ENCODE peak calls at places on chromosomes 6 and 20, in seven cellular contexts. S is cardiac fibroblast; U is NCI-H524; T is activated naive CD4-positive, alpha-beta T cell treated with anti-CD3 and anti-CD28 coated beads for 36 hours; F is caudate nucleus; K is HEK293T; O is NCI-H1417. B is an unnamed sample.

GRCh38 chr6:85483041-85483700 is 33.3 kb downstream of the NT5E start:
- DNase-seq in S (peak; percentile 82), U (peak; percentile 4), T (peak; percentile 87), F (peak; percentile 9), K (peak; percentile 74), O (peak; percentile 50), B (peak; percentile 44)

GRCh38 chr6:39377530-39377929 is 55.0 kb upstream of the KCNK16 start:
- DNase-seq in S (peak; percentile 80), U (peak; percentile 58), T (peak; percentile 41), F (peak; percentile 36), K (peak; percentile 72), O (peak; percentile 25), B (peak; percentile 75)

GRCh38 chr20:57818418-57818817 is 108.6 kb upstream of the PMEPA1 start:
- DNase-seq in S (no peak), U (no peak), T (no peak), F (no peak), K (no peak), O (no peak), B (no peak)

GRCh38 chr20:57857118-57857517 is 147.3 kb upstream of the PMEPA1 start:
- DNase-seq in S (no peak), U (no peak), T (no peak), F (no peak), K (no peak), O (no peak), B (no peak)

GRCh38 chr6:168699631-168700315 is 258.8 kb downstream of the SMOC2 start:
- DNase-seq in S (no peak), U (no peak), T (no peak), F (no peak), K (no peak), O (peak; percentile 65), B (no peak)

GRCh38 chr6:50116797-50117542 is 67.2 kb upstream of the DEFB112 start:
- DNase-seq in S (no peak), U (no peak), T (no peak), F (no peak), K (no peak), O (no peak), B (no peak)

GRCh38 chr6:133945158-133945557 is 7.9 kb upstream of the TBPL1 start:
- DNase-seq in S (peak; percentile 13), U (no peak), T (no peak), F (no peak), K (no peak), O (no peak), B (no peak)

GRCh38 chr6:25511386-25511785 is 140.6 kb upstream of the SCGN start:
- DNase-seq in S (peak; percentile 60), U (no peak), T (no peak), F (no peak), K (no peak), O (no peak), B (no peak)

GRCh38 chr6:12748815-12749521 is 32.4 kb downstream of the PHACTR1 start:
- DNase-seq in S (no peak), U (peak; percentile 54), T (no peak), F (no peak), K (no peak), O (peak; percentile 84), B (no peak)

GRCh38 chr6:501891-502601 is 110.5 kb downstream of the IRF4 start:
- DNase-seq in S (no peak), U (no peak), T (peak; percentile 85), F (no peak), K (no peak), O (no peak), B (no peak)

GRCh38 chr6:38194282-38194572 is 374.7 kb downstream of the ZFAND3 start:
- DNase-seq in S (no peak), U (no peak), T (no peak), F (no peak), K (no peak), O (no peak), B (no peak)

GRCh38 chr6:57221936-57222683 is at the start of gene RAB23:
- DNase-seq in S (peak; percentile 85), U (peak; percentile 63), T (peak; percentile 74), F (peak; percentile 50), K (peak; percentile 91), O (peak; percentile 89), B (peak; percentile 87)

GRCh38 chr6:119234457-119234856 is 115.1 kb downstream of the MAN1A1 start:
- DNase-seq in S (no peak), U (no peak), T (no peak), F (no peak), K (no peak), O (no peak), B (no peak)

GRCh38 chr20:22248052-22248667 is 336.2 kb downstream of the FOXA2 start:
- DNase-seq in S (peak; percentile 8), U (no peak), T (no peak), F (no peak), K (peak; percentile 17), O (no peak), B (no peak)

GRCh38 chr20:44471481-44471882 is 4.2 kb upstream of the TTPAL start:
- DNase-seq in S (peak; percentile 77), U (no peak), T (no peak), F (no peak), K (no peak), O (no peak), B (no peak)

GRCh38 chr6:69985180-69985579 is 118.8 kb downstream of the COL19A1 start:
- DNase-seq in S (peak; percentile 72), U (no peak), T (no peak), F (no peak), K (no peak), O (no peak), B (no peak)

GRCh38 chr20:25040438-25040831 is 17.5 kb downstream of the ACSS1 start:
- DNase-seq in S (peak; percentile 66), U (no peak), T (no peak), F (no peak), K (no peak), O (no peak), B (no peak)

GRCh38 chr6:73964455-73964854 is 268.5 kb downstream of the CD109 start:
- DNase-seq in S (no peak), U (no peak), T (no peak), F (no peak), K (no peak), O (no peak), B (no peak)

GRCh38 chr6:42498473-42499128 is 46.9 kb upstream of the TRERF1 start:
- DNase-seq in S (no peak), U (no peak), T (no peak), F (no peak), K (no peak), O (no peak), B (no peak)

GRCh38 chr6:1767481-1768246 is 157.9 kb downstream of the FOXC1 start:
- DNase-seq in S (peak; percentile 71), U (no peak), T (no peak), F (no peak), K (no peak), O (no peak), B (no peak)

GRCh38 chr20:43529051-43529450 is 21.6 kb downstream of the L3MBTL1 start:
- DNase-seq in S (no peak), U (no peak), T (no peak), F (no peak), K (no peak), O (no peak), B (no peak)

GRCh38 chr6:136323431-136324112 is 33.9 kb upstream of the BCLAF1 start:
- DNase-seq in S (no peak), U (peak; percentile 64), T (no peak), F (no peak), K (no peak), O (no peak), B (no peak)

B was measured in pancreas.